ENCODE peak calls at places on chromosomes 2 and 18, in six cellular contexts. S, U, W, P, R and I are unnamed samples.

GRCh38 chr2:237674731-237675276 is 47.4 kb downstream of the LRRFIP1 start:
- DNase-seq in W (peak; percentile 84), P (peak; percentile 66), R (no peak), U (peak; percentile 61), S (peak; percentile 78), I (peak; percentile 43)

GRCh38 chr2:31217465-31218200 is at the start of gene CAPN14:
- DNase-seq in U (no peak), R (no peak), P (no peak), W (no peak), S (no peak), I (no peak)

GRCh38 chr2:183243760-183244159 is 119.5 kb downstream of the NUP35 start:
- DNase-seq in W (no peak), U (no peak), S (no peak), P (no peak), R (no peak), I (no peak)

GRCh38 chr2:20186078-20186854 is 38.7 kb downstream of the SDC1 start:
- DNase-seq in P (peak; percentile 94), S (no peak), U (no peak), R (peak; percentile 64), W (peak; percentile 56), I (peak; percentile 59)

GRCh38 chr2:207129821-207130220 is 35.9 kb downstream of the KLF7 start:
- DNase-seq in S (no peak), P (no peak), R (no peak), W (no peak), U (no peak), I (no peak)

GRCh38 chr2:86807462-86808275 is 17.0 kb upstream of the CD8A start:
- DNase-seq in S (no peak), U (no peak), W (peak; percentile 38), P (peak; percentile 56), R (peak; percentile 90), I (no peak)

GRCh38 chr2:126849991-126850535 is 48.6 kb upstream of the TEX51 start:
- DNase-seq in U (no peak), P (no peak), R (no peak), S (no peak), W (no peak), I (no peak)

GRCh38 chr2:37156071-37156856 is 516 bp downstream of the EIF2AK2 start:
- DNase-seq in S (peak; percentile 14), U (no peak), W (peak; percentile 38), P (peak; percentile 42), R (peak; percentile 48), I (no peak)

GRCh38 chr2:232075080-232075479 is 113.6 kb downstream of the DIS3L2 start:
- DNase-seq in U (no peak), P (peak; percentile 8), W (no peak), S (no peak), R (peak; percentile 38), I (no peak)

GRCh38 chr2:47869859-47870258 is 36.4 kb downstream of the FBXO11 start:
- DNase-seq in R (no peak), W (no peak), U (no peak), P (no peak), S (no peak), I (no peak)

GRCh38 chr18:7957297-7957696 is 390.2 kb downstream of the PTPRM start:
- DNase-seq in W (no peak), P (no peak), R (no peak), U (no peak), S (no peak), I (no peak)
- TF ChIP-seq POLR2A in W (no peak), P (no peak), R (no peak), U (no peak), S (no peak), I (no peak)

DNA sequence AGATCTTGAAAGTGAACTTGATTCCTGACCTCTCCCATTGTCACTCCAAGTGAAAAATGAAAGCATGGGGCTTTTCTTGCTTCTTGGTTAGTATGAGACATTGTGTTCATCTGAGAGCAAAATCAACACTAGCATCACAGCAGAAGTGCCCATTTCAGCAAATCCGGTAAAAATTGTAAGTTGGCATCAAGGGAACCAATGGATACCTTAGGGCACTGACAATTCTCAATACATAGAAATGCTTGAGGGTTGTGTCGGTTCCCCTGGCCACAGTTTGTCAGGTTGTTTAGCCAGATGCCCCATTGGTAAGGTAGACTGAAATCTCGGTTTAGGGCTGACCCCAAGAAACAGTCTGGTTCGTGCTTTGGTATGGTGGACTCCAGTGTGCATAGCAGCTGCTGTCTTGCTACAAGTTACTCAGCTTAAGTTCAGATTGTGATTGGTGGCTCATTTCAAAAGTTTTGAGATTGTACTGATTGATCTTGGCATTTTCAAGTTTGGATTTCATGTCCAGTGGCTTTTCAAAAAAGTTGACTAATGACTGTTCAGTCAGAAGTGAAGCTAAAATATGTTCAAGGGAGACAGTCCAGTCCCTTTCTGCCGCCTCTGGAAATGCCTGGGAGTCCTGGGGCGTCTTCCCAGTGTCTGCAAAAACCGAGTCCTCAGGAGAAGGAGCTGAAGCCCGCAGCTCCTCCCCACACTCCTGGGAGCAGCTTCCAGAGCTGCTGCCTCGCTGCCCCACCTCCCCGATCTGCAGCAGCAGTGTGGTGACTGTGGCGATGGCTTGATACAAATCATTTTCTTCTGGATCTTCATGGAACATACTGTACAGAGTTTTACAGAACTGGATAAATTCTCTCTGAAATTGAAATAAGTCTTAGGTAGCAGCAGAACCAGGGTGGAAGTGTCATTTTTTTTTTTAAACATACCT is 5.6 kb downstream of the RPL31 start:
- DNase-seq in S (no peak), W (no peak), R (peak; percentile 40), U (no peak), P (no peak), I (no peak)
- TF ChIP-seq POLR2A in S (no peak), W (no peak), R (no peak), U (peak; percentile 81), P (peak; percentile 53), I (peak; percentile 75)

GRCh38 chr2:74440378-74441110 is 1.2 kb downstream of the RTKN start:
- DNase-seq in U (peak; percentile 99), S (peak; percentile 69), P (peak; percentile 95), W (peak; percentile 85), R (peak; percentile 85), I (peak; percentile 98)
- TF ChIP-seq POLR2A in U (peak; percentile 55), S (peak; percentile 39), P (peak; percentile 58), W (no peak), R (peak; percentile 94), I (peak; percentile 44)

GRCh38 chr2:196160101-196160500 is 11.3 kb downstream of the STK17B start:
- DNase-seq in R (peak; percentile 53), W (no peak), P (no peak), U (no peak), S (peak; percentile 19), I (no peak)
- TF ChIP-seq POLR2A in R (no peak), W (no peak), P (no peak), U (no peak), S (no peak), I (no peak)

DNA sequence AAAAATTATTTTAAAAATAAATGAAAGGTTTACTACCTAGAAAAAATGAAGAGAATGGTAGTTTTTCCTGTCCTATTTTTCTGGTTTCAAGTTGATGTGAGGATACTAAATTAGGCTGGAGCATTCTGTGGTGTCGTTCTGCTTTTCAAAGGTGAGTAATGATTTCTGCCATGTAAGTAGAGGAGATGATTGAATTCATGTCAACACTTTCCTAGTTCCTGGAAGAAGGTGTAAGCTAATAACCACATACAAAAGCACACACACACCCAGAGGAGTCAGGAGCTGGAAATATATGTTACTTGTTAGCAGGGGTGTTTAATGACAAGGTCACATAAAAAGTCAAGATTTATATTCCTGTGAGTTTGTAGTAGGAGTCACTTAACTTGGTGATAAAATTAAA is 172.1 kb downstream of the TMX3 start:
- DNase-seq in R (no peak), W (no peak), S (no peak), P (no peak), U (no peak), I (no peak)
- TF ChIP-seq POLR2A in R (no peak), W (no peak), S (no peak), P (no peak), U (no peak), I (no peak)

GRCh38 chr2:43220229-43220981 is 6.0 kb downstream of the ZFP36L2 start:
- DNase-seq in S (no peak), R (no peak), W (no peak), U (no peak), P (no peak), I (no peak)
- TF ChIP-seq POLR2A in S (no peak), R (no peak), W (no peak), U (no peak), P (no peak), I (no peak)